ENCODE peak calls at places on chromosomes 16 and 17, in six cellular contexts. Y, R, U, X, I and D are unnamed samples.

GRCh38 chr17:15185625-15185991 is 79.5 kb downstream of the PMP22 start:
- DNase-seq in U (no peak), I (peak), R (peak), X (no peak), Y (peak), D (no peak)

GRCh38 chr17:43360376-43360738 is 38.4 kb upstream of the ARL4D start:
- DNase-seq in U (peak), R (peak), I (peak), Y (peak), X (no peak), D (peak)

GRCh38 chr17:83037084-83037950 is 42.1 kb upstream of the METRNL start:
- DNase-seq in I (no peak), R (no peak), U (no peak), Y (no peak), X (no peak), D (no peak)

GRCh38 chr16:83802135-83802534 is 5.6 kb upstream of the HSBP1 start:
- DNase-seq in R (no peak), Y (peak), U (no peak), I (no peak), X (no peak), D (no peak)

GRCh38 chr17:83193336-83194188 is 114.2 kb downstream of the METRNL start:
- DNase-seq in R (peak), I (no peak), Y (no peak), U (peak), X (peak), D (no peak)

GRCh38 chr16:25013751-25014499 is 1.2 kb downstream of the ARHGAP17 start:
- DNase-seq in U (no peak), I (no peak), Y (no peak), R (no peak), X (peak), D (no peak)

GRCh38 chr16:88638323-88639230 is at the start of gene IL17C:
- DNase-seq in X (no peak), U (peak), I (no peak), Y (no peak), R (no peak), D (no peak)

GRCh38 chr16:89120921-89121351 is 27.3 kb downstream of the ACSF3 start:
- DNase-seq in R (no peak), U (no peak), X (no peak), Y (no peak), I (peak), D (no peak)

GRCh38 chr16:28975158-28975603 is 603 bp downstream of the SPNS1 start:
- DNase-seq in X (no peak), I (no peak), R (no peak), U (no peak), Y (no peak), D (no peak)

GRCh38 chr17:41402161-41402560 is 4.8 kb upstream of the KRT31 start:
- DNase-seq in U (no peak), X (no peak), R (no peak), I (no peak), Y (peak), D (no peak)

GRCh38 chr16:81553080-81553813 is 108.6 kb downstream of the CMIP start:
- DNase-seq in I (no peak), R (no peak), Y (peak), X (no peak), U (peak), D (no peak)

GRCh38 chr16:86826931-86827330 is 248.6 kb downstream of the FOXL1 start:
- DNase-seq in U (no peak), Y (no peak), I (no peak), R (no peak), X (no peak), D (no peak)

GRCh38 chr17:47803751-47804150 is 17.8 kb downstream of the OSBPL7 start:
- DNase-seq in Y (no peak), U (peak), R (no peak), X (peak), I (no peak), D (no peak)

GRCh38 chr16:57859331-57859730 is 57.0 kb upstream of the KIFC3 start:
- DNase-seq in U (no peak), Y (peak), I (no peak), X (no peak), R (no peak), D (no peak)

GRCh38 chr17:6555331-6556120 is 829 bp downstream of the PITPNM3 start:
- DNase-seq in U (peak), Y (peak), I (peak), X (no peak), R (no peak), D (peak)

DNA sequence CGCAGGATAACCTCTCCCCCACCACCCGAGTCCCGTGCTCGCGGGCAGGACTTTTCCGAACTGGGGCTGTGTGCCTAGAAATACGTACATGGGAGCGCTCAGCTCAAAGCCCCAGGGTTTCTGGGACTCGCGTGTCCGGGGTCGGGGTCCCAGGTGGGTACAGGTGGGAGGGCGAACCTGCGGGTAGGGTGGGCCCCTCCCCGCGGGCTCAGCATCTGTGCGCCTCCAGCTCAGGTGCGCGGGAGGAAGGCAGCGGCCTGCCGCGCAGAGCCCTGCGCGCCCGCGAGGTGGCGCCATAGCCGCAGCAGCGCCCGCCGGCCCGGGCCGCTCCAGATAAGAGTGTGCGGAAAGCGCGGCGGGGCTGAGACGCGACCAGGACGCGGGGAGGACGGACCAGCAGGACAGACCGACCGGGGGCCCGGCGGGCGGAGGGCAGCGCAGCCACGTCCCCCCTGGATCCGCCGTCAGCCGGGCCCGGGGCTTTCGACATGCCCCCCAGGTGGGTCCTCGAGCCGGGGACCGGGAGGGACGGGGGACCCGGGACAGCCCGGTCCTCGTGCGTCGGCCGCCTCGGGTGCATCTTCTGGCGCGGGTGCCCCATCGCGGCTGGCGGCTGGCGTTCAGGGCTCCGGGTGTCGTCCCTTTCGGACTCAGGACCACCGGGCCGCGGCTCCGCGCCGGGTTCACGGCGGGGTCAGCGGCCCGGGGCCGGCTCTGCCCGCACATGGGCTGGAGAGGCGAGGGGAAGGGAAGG is at the start of gene HIC1:
- DNase-seq in Y (peak), I (peak), R (no peak), U (peak), X (peak), D (peak)
- TF ChIP-seq POLR2A in Y (peak), I (peak), R (no peak), U (no peak), X (peak), D (peak)

DNA sequence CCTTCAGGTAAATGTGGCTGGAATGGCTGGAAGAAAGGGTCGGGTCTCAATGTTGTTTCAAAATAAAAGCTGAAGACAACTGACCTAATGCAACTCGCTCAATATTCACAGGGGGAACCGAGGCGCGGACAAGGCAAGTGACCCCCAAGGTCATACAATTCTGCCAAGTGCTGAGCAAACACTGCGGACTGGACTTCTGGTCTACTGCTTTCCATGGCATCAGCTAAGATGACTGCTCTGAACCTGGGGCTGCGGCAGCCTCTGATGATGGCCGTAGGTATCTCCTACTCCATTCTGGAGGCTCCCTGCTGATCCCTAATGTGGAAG is 21.9 kb downstream of the CA4 start:
- DNase-seq in U (no peak), I (no peak), X (no peak), Y (no peak), R (no peak), D (no peak)
- TF ChIP-seq POLR2A in U (no peak), I (no peak), X (no peak), Y (no peak), R (no peak), D (no peak)

GRCh38 chr16:30948087-30948955 is 547 bp upstream of the ORAI3 start:
- DNase-seq in Y (peak), X (no peak), U (peak), I (peak), R (peak), D (peak)
- TF ChIP-seq POLR2A in Y (no peak), X (no peak), U (no peak), I (no peak), R (no peak), D (no peak)

DNA sequence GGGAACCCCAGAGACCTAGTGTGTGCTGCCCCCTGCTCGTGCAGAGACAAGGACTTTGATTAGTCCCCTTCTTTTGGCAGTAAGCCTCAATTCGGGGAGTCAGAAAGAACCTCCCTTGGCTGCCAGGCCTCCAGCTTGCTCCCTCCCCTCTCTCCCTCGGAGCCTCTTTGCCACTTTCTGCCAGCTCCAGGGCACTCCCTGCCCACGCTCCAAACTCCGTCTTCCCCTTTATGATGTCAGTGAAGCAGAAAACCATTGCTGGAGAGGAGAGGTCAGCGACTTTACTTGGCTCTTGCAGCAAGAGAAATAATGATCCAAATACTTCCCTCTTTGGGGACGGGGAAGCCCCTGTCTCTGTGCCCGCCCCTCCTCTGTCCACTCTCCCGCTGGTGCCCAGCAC is 28.1 kb downstream of the TTYH2 start:
- DNase-seq in U (no peak), R (no peak), X (no peak), Y (no peak), I (no peak), D (no peak)
- TF ChIP-seq POLR2A in U (no peak), R (no peak), X (no peak), Y (no peak), I (no peak), D (no peak)

GRCh38 chr17:81306898-81307510 is 11.9 kb upstream of the SLC38A10 start:
- DNase-seq in X (no peak), I (no peak), Y (no peak), U (no peak), R (no peak), D (no peak)

GRCh38 chr17:81306491-81306890 is 11.4 kb upstream of the SLC38A10 start:
- DNase-seq in Y (no peak), X (no peak), U (no peak), R (no peak), I (no peak), D (no peak)

GRCh38 chr17:81303385-81303784 is 8.3 kb upstream of the SLC38A10 start:
- DNase-seq in I (no peak), X (no peak), R (no peak), U (no peak), Y (no peak), D (no peak)

GRCh38 chr17:81304196-81305015 is 9.3 kb upstream of the SLC38A10 start:
- DNase-seq in R (no peak), U (no peak), X (no peak), I (no peak), Y (no peak), D (no peak)

GRCh38 chr17:81305051-81305630 is 10.0 kb upstream of the SLC38A10 start:
- DNase-seq in X (no peak), Y (no peak), U (no peak), I (no peak), R (no peak), D (no peak)
- TF ChIP-seq POLR2A in X (no peak), Y (no peak), U (no peak), I (no peak), R (no peak), D (no peak)

GRCh38 chr17:50096758-50097157 is 1.6 kb downstream of the PDK2 start:
- DNase-seq in R (no peak), I (no peak), X (no peak), Y (no peak), U (no peak), D (no peak)

GRCh38 chr17:50099003-50099402 is 3.9 kb downstream of the PDK2 start:
- DNase-seq in Y (no peak), X (no peak), U (no peak), R (no peak), I (no peak), D (no peak)

GRCh38 chr17:50097455-50097854 is 2.3 kb downstream of the PDK2 start:
- DNase-seq in U (no peak), X (no peak), Y (no peak), R (no peak), I (no peak), D (no peak)

GRCh38 chr17:50098583-50098982 is 3.4 kb downstream of the PDK2 start:
- DNase-seq in I (no peak), Y (no peak), X (no peak), R (no peak), U (no peak), D (no peak)

DNA sequence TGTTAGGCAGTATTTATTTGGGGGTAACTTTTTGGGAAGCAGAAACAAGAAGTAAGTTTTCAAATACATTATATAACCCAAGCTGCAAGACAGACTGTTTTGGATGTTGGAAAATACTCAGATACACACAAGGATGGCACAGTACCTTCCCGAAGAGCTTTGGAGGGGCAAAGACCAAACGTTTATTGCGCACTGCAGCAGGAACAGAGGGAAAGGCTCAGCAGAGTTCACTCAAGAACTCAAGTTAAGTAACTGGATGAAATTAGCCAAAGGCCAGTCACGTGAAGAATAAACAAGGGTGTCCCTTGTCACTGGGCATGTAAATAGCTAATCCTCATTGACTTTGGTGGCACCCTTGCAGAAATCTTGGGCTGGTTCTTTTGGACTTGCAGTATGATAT is 2.8 kb downstream of the PDK2 start:
- DNase-seq in X (no peak), R (no peak), I (no peak), Y (no peak), U (no peak), D (no peak)
- TF ChIP-seq POLR2A in X (no peak), R (no peak), I (no peak), Y (no peak), U (no peak), D (no peak)